ENCODE peak calls at places on chromosomes 6 and 20, in seven cellular contexts. G is cardiac muscle cell, H is MM.1S, E is mucosa of descending colon, Q is OCI-LY7, X is psoas muscle, V is tibial artery. A is an unnamed sample.
A peak's percentile ranks its signal among the peaks of the same experiment; 100 is the strongest.

GRCh38 chr6:52552278-52552643 is 24.6 kb downstream of the TRAM2 start:
- DNase-seq in G (no peak), H (peak; percentile 83), E (peak; percentile 45), Q (peak; percentile 88), X (no peak), V (no peak), A (no peak)

GRCh38 chr6:143974089-143974488 is 34.0 kb downstream of the PLAGL1 start:
- DNase-seq in G (no peak), H (no peak), E (no peak), Q (no peak), X (no peak), V (no peak), A (no peak)

GRCh38 chr6:491233-491632 is 99.7 kb downstream of the IRF4 start:
- DNase-seq in G (no peak), H (no peak), E (no peak), Q (no peak), X (no peak), V (no peak), A (no peak)

GRCh38 chr20:49559411-49560081 is 8.4 kb downstream of the PTGIS start:
- DNase-seq in G (no peak), H (no peak), E (no peak), Q (no peak), X (no peak), V (peak; percentile 58), A (no peak)

GRCh38 chr20:10798811-10799210 is 125.0 kb upstream of the JAG1 start:
- DNase-seq in G (no peak), H (no peak), E (no peak), Q (no peak), X (no peak), V (no peak), A (no peak)

GRCh38 chr6:52929321-52930164 is 20.0 kb upstream of the GSTA3 start:
- DNase-seq in G (no peak), H (peak; percentile 38), E (no peak), Q (no peak), X (no peak), V (no peak), A (no peak)

GRCh38 chr6:55713411-55713810 is 134.4 kb upstream of the HMGCLL1 start:
- DNase-seq in G (no peak), H (no peak), E (no peak), Q (no peak), X (no peak), V (no peak), A (no peak)

GRCh38 chr6:105869835-105870506 is 216.2 kb upstream of the PRDM1 start:
- DNase-seq in G (no peak), H (no peak), E (no peak), Q (no peak), X (no peak), V (no peak), A (no peak)

GRCh38 chr6:56595490-56596122 is 47.1 kb downstream of the DST start:
- DNase-seq in G (peak; percentile 60), H (peak; percentile 72), E (no peak), Q (peak; percentile 73), X (no peak), V (no peak), A (no peak)

GRCh38 chr6:158654498-158654897 is 4.6 kb downstream of the SYTL3 start:
- DNase-seq in G (peak; percentile 47), H (no peak), E (peak; percentile 59), Q (no peak), X (peak; percentile 91), V (peak; percentile 78), A (peak; percentile 90)

GRCh38 chr20:51500311-51500710 is 42.2 kb downstream of the NFATC2 start:
- DNase-seq in G (no peak), H (no peak), E (no peak), Q (peak; percentile 13), X (no peak), V (no peak), A (no peak)

GRCh38 chr6:136607932-136608772 is 57.9 kb upstream of the MAP7 start:
- DNase-seq in G (peak; percentile 63), H (peak; percentile 62), E (peak; percentile 65), Q (peak; percentile 71), X (peak; percentile 67), V (peak; percentile 59), A (peak; percentile 53)

GRCh38 chr20:34824861-34825529 is 456 bp downstream of the NCOA6 start:
- DNase-seq in G (peak; percentile 85), H (peak; percentile 61), E (peak; percentile 80), Q (peak; percentile 83), X (peak; percentile 81), V (peak; percentile 43), A (peak; percentile 43)

GRCh38 chr6:110408891-110409290 is 6.5 kb downstream of the DDO start:
- DNase-seq in G (no peak), H (no peak), E (no peak), Q (no peak), X (no peak), V (no peak), A (no peak)

GRCh38 chr6:17397764-17398194 is 4.4 kb downstream of the CAP2 start:
- DNase-seq in G (no peak), H (no peak), E (no peak), Q (no peak), X (no peak), V (no peak), A (no peak)

GRCh38 chr6:149065658-149066556 is 251.6 kb upstream of the TAB2 start:
- DNase-seq in G (no peak), H (no peak), E (no peak), Q (peak; percentile 74), X (no peak), V (no peak), A (no peak)

GRCh38 chr6:24033284-24033683 is 92.7 kb upstream of the NRSN1 start:
- DNase-seq in G (peak; percentile 76), H (no peak), E (no peak), Q (no peak), X (no peak), V (no peak), A (no peak)

GRCh38 chr20:48826883-48827771 is 672 bp downstream of the PREX1 start:
- DNase-seq in G (peak; percentile 62), H (peak; percentile 30), E (no peak), Q (peak; percentile 67), X (peak; percentile 62), V (no peak), A (no peak)

GRCh38 chr6:65072500-65072899 is 634.5 kb downstream of the EYS start:
- DNase-seq in G (no peak), H (no peak), E (no peak), Q (no peak), X (no peak), V (no peak), A (no peak)

GRCh38 chr6:20708367-20709124 is 174.3 kb downstream of the CDKAL1 start:
- DNase-seq in G (no peak), H (no peak), E (no peak), Q (no peak), X (no peak), V (no peak), A (no peak)

GRCh38 chr6:112781236-112781635 is 434.1 kb downstream of the RFPL4B start:
- DNase-seq in G (peak; percentile 25), H (no peak), E (no peak), Q (no peak), X (no peak), V (no peak), A (no peak)

DNA sequence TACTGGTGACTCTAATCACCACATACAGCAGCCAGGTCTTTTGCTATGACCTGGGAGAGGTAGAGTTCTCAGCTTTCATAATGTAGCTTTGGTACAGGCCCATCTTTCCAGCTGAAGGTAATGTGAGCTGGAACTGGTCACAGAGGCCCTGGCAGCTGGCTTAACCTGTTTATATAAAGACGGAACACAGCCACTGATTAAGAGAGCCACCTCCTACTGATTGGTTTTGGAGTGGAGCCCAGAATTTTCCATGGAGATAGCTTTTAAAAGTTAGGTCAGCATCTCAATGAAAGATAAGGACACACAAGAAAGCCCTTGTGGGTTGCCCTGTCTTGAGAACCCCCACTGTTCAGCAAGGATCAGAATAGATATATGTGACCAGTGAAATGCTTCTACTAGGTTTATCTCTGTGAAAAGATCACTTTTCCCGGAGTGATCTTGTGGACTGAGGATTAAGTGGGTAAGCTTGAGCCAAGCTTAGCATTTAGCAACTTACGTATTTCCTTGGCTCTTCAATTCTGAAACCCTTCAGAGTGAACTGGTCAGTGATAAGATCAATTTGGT is 213.7 kb upstream of the CITED2 start:
- DNase-seq in G (peak; percentile 65), H (no peak), E (peak; percentile 54), Q (no peak), X (no peak), V (no peak), A (peak; percentile 60)
- H3K4me3 ChIP-seq in G (no peak overlapping the region), H (no peak overlapping the region), E (no peak overlapping the region), Q (no peak overlapping the region), X (no peak overlapping the region), V (no peak overlapping the region), A (no peak overlapping the region)

GRCh38 chr6:75693534-75693933 is 55.5 kb upstream of the MYO6 start:
- DNase-seq in G (no peak), H (no peak), E (no peak), Q (no peak), X (no peak), V (no peak), A (no peak)
- TF ChIP-seq CTCF in G (peak; percentile 39), H (peak; percentile 13), E (no peak), Q (peak; percentile 56), X (no peak), V (no peak), A (no peak)

GRCh38 chr6:98941319-98941718 is 6.4 kb downstream of the FBXL4 start:
- DNase-seq in G (no peak), H (no peak), E (no peak), Q (no peak), X (no peak), V (no peak), A (no peak)
- H3K9me3 ChIP-seq in G (no peaks in the 10 kb centered on the region), H (no peaks in the 10 kb centered on the region), E (peaks cover 11% of the 10 kb centered on the region), Q (peaks cover 49% of the 10 kb centered on the region), X (peaks cover 14% of the 10 kb centered on the region), V (no peaks in the 10 kb centered on the region), A (no peaks in the 10 kb centered on the region)

DNA sequence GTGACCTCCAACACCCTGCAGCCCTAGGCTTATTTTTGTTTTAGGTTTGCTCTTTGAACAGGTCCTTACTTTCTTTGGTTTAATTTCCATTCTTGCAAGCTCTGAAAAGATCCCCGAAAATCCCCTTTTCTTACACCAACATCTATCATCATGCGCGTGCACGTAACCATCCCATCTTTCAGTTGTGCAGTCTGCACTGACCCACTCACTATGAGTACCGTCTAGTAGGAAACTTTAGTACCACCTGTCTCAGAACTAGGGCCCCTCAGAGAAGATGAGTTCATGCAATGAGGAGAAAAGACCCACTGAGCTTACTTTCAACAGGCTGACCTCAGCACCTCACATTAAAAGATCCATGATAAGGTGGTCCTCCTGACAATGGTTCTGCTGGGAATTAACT is 120.6 kb upstream of the AGPAT4 start:
- DNase-seq in G (no peak), H (no peak), E (no peak), Q (no peak), X (no peak), V (no peak), A (no peak)
- H3K4me3 ChIP-seq in G (no peak overlapping the region), H (no peak overlapping the region), E (no peak overlapping the region), Q (no peak overlapping the region), X (no peak overlapping the region), V (no peak overlapping the region), A (no peak overlapping the region)